ENCODE peak calls at places on chromosomes 13 and 19, in eight cellular contexts. O is mucosa of descending colon, M is globus pallidus, Z is epithelial cell of prostate, N is thoracic aorta, D is ELR, P is kidney glomerular epithelial cell, T is mucosa of gallbladder. H is an unnamed sample.

GRCh38 chr13:99979453-99980200 is 2.0 kb upstream of the ZIC2 start:
- DNase-seq in O (no peak), D (peak; percentile 37), M (no peak), P (no peak), T (no peak), N (no peak), Z (no peak), H (no peak)

GRCh38 chr13:48942131-48942530 is 33.6 kb upstream of the FNDC3A start:
- DNase-seq in O (no peak), D (peak; percentile 63), T (no peak), M (no peak), P (no peak), Z (no peak), N (no peak), H (no peak)

GRCh38 chr19:9309974-9310446 is 372 bp upstream of the ZNF699 start:
- DNase-seq in T (peak; percentile 91), D (peak; percentile 96), O (peak; percentile 91), P (peak; percentile 89), N (peak; percentile 80), Z (no peak), M (peak; percentile 91), H (peak; percentile 89)

GRCh38 chr13:83773961-83774360 is 108.3 kb downstream of the SLITRK1 start:
- DNase-seq in N (no peak), Z (no peak), T (no peak), P (no peak), M (no peak), D (no peak), O (no peak), H (no peak)

GRCh38 chr19:1590641-1591397 is 1.8 kb downstream of the MBD3 start:
- DNase-seq in N (no peak), M (no peak), T (no peak), Z (no peak), P (no peak), O (no peak), D (peak; percentile 48), H (peak; percentile 36)

GRCh38 chr13:111242585-111242984 is 77.9 kb upstream of the TEX29 start:
- DNase-seq in D (no peak), Z (no peak), N (no peak), P (no peak), O (no peak), T (no peak), M (no peak), H (no peak)

GRCh38 chr13:24168980-24169379 is 8.5 kb downstream of the SPATA13 start:
- DNase-seq in P (no peak), M (no peak), D (no peak), N (no peak), Z (no peak), O (no peak), T (no peak), H (no peak)

GRCh38 chr13:52827839-52828238 is 20.6 kb downstream of the PCDH8 start:
- DNase-seq in O (no peak), P (no peak), M (no peak), N (no peak), T (no peak), D (no peak), Z (no peak), H (peak; percentile 93)

GRCh38 chr13:101325423-101325822 is 90.9 kb downstream of the NALCN start:
- DNase-seq in O (no peak), D (no peak), T (no peak), Z (no peak), M (no peak), N (no peak), P (no peak), H (no peak)

GRCh38 chr13:23608704-23609413 is 38.6 kb downstream of the TNFRSF19 start:
- DNase-seq in M (peak; percentile 37), D (peak; percentile 85), N (no peak), T (peak; percentile 63), P (no peak), Z (no peak), O (peak; percentile 19), H (no peak)

GRCh38 chr19:6115992-6116391 is 5.7 kb upstream of the RFX2 start:
- DNase-seq in M (no peak), Z (no peak), T (no peak), O (no peak), P (no peak), N (no peak), D (no peak), H (no peak)

GRCh38 chr19:35556025-35556590 is 7.3 kb downstream of the ATP4A start:
- DNase-seq in P (no peak), N (no peak), M (no peak), T (no peak), D (no peak), Z (no peak), O (no peak), H (no peak)

GRCh38 chr13:72842991-72843390 is 61.1 kb downstream of the PIBF1 start:
- DNase-seq in O (no peak), Z (no peak), M (no peak), T (no peak), P (no peak), D (no peak), N (no peak), H (no peak)

GRCh38 chr19:49560358-49560900 is 19.9 kb downstream of the NOSIP start:
- DNase-seq in O (peak; percentile 69), Z (no peak), M (peak; percentile 70), N (no peak), T (peak; percentile 37), D (no peak), P (no peak), H (no peak)

GRCh38 chr19:52200044-52200443 is 10.2 kb downstream of the PPP2R1A start:
- DNase-seq in P (peak; percentile 50), Z (peak; percentile 58), T (no peak), D (peak; percentile 71), M (no peak), O (no peak), N (peak; percentile 68), H (no peak)

GRCh38 chr19:52492201-52492960 is 35.1 kb upstream of the ZNF808 start:
- DNase-seq in P (no peak), D (no peak), T (no peak), N (no peak), M (no peak), O (peak; percentile 2), Z (no peak), H (no peak)

GRCh38 chr13:31167490-31167889 is 5.8 kb upstream of the HSPH1 start:
- DNase-seq in D (peak; percentile 52), M (no peak), P (no peak), Z (no peak), O (no peak), T (no peak), N (no peak), H (no peak)

GRCh38 chr13:21531475-21531874 is 72.4 kb upstream of the ZDHHC20 start:
- DNase-seq in D (no peak), N (no peak), M (no peak), T (no peak), P (no peak), Z (no peak), O (no peak), H (no peak)

GRCh38 chr19:39078436-39079200 is 5.5 kb upstream of the ACP7 start:
- DNase-seq in P (peak; percentile 93), M (peak; percentile 96), N (no peak), O (no peak), T (no peak), Z (peak; percentile 93), D (peak; percentile 98), H (no peak)

GRCh38 chr19:5434351-5434917 is 20.8 kb upstream of the ZNRF4 start:
- DNase-seq in T (no peak), Z (no peak), O (no peak), D (peak; percentile 23), M (no peak), N (no peak), P (no peak), H (no peak)

GRCh38 chr13:55497486-55497885 is 1643.2 kb upstream of the PRR20A start:
- DNase-seq in Z (no peak), P (no peak), D (no peak), O (no peak), T (no peak), M (no peak), N (no peak), H (no peak)

GRCh38 chr19:50537769-50538230 is 24.1 kb upstream of the ASPDH start:
- DNase-seq in M (peak; percentile 87), D (peak; percentile 86), O (peak; percentile 89), N (no peak), Z (peak; percentile 10), T (peak; percentile 62), P (peak; percentile 86), H (peak; percentile 82)

GRCh38 chr13:32267836-32268439 is 47.2 kb downstream of the ZAR1L start:
- DNase-seq in N (no peak), Z (no peak), P (no peak), D (no peak), M (no peak), O (peak; percentile 74), T (no peak), H (no peak)

GRCh38 chr13:43744630-43745029 is 42.1 kb downstream of the ENOX1 start:
- DNase-seq in P (no peak), M (no peak), T (no peak), N (no peak), O (no peak), D (no peak), Z (no peak), H (no peak)

GRCh38 chr19:18460313-18460712 is 22.4 kb upstream of the ISYNA1 start:
- DNase-seq in M (no peak), O (peak; percentile 47), D (peak; percentile 85), T (no peak), N (peak; percentile 62), P (no peak), Z (no peak), H (no peak)

GRCh38 chr19:29645911-29646310 is 19.4 kb upstream of the PLEKHF1 start:
- DNase-seq in M (no peak), P (no peak), N (no peak), D (peak; percentile 24), T (no peak), O (peak; percentile 6), Z (peak; percentile 10), H (no peak)

GRCh38 chr13:33057019-33057785 is 41.0 kb downstream of the KL start:
- DNase-seq in T (no peak), M (no peak), N (no peak), Z (no peak), P (no peak), O (no peak), D (peak; percentile 53), H (peak; percentile 1)

GRCh38 chr19:37466798-37467607 is at the start of gene ZNF569:
- DNase-seq in D (peak; percentile 93), O (peak; percentile 96), P (peak; percentile 82), Z (peak; percentile 87), N (peak; percentile 59), M (peak; percentile 96), T (peak; percentile 95), H (peak; percentile 90)

GRCh38 chr19:13985771-13986347 is 20.3 kb downstream of the RFX1 start:
- DNase-seq in O (no peak), T (no peak), D (no peak), M (no peak), Z (no peak), N (no peak), P (no peak), H (no peak)

GRCh38 chr19:6475321-6476108 is 6.1 kb downstream of the DENND1C start:
- DNase-seq in P (no peak), O (peak; percentile 30), D (no peak), Z (no peak), M (no peak), T (no peak), N (no peak), H (no peak)

H was measured in NCI-H1694 treated with DMSO at 0.1 percent for 48 hours.